ENCODE peak calls at places on chromosomes 16 and 17, in five cellular contexts. One of them, this sample, is unnamed.

GRCh38 chr17:75622771-75623273 is 10.4 kb upstream of the SMIM5 start:
- DNase-seq in adrenal gland: peak; percentile 20
- DNase-seq in stomach: no peak
- DNase-seq in ascending aorta: no peak
- DNase-seq in neural progenitor cell: no peak
- DNase-seq in this sample: no peak

GRCh38 chr16:8519643-8520042 is 70.7 kb downstream of the TMEM114 start:
- DNase-seq in adrenal gland: no peak
- DNase-seq in stomach: no peak
- DNase-seq in ascending aorta: no peak
- DNase-seq in neural progenitor cell: no peak
- DNase-seq in this sample: no peak

GRCh38 chr17:39156491-39156890 is 5.1 kb upstream of the PLXDC1 start:
- DNase-seq in adrenal gland: no peak
- DNase-seq in stomach: no peak
- DNase-seq in ascending aorta: no peak
- DNase-seq in neural progenitor cell: no peak
- DNase-seq in this sample: no peak

GRCh38 chr16:3074860-3075545 is 9.6 kb downstream of the IL32 start:
- DNase-seq in adrenal gland: no peak
- DNase-seq in stomach: peak; percentile 46
- DNase-seq in ascending aorta: no peak
- DNase-seq in neural progenitor cell: no peak
- DNase-seq in this sample: no peak

GRCh38 chr17:50919321-50920040 is 53.3 kb upstream of the TOB1 start:
- DNase-seq in adrenal gland: peak; percentile 86
- DNase-seq in stomach: peak; percentile 96
- DNase-seq in ascending aorta: peak; percentile 77
- DNase-seq in neural progenitor cell: peak; percentile 86
- DNase-seq in this sample: peak; percentile 81

GRCh38 chr16:4947722-4948503 is 10.2 kb upstream of the SEC14L5 start:
- DNase-seq in adrenal gland: no peak
- DNase-seq in stomach: no peak
- DNase-seq in ascending aorta: no peak
- DNase-seq in neural progenitor cell: peak; percentile 92
- DNase-seq in this sample: peak; percentile 64

GRCh38 chr16:70686376-70687171 is 721 bp upstream of the MTSS2 start:
- DNase-seq in adrenal gland: no peak
- DNase-seq in stomach: no peak
- DNase-seq in ascending aorta: no peak
- DNase-seq in neural progenitor cell: no peak
- DNase-seq in this sample: peak; percentile 70

GRCh38 chr17:76709077-76709950 is 1.5 kb downstream of the MXRA7 start:
- DNase-seq in adrenal gland: peak; percentile 79
- DNase-seq in stomach: peak; percentile 50
- DNase-seq in ascending aorta: peak; percentile 88
- DNase-seq in neural progenitor cell: peak; percentile 71
- DNase-seq in this sample: peak; percentile 99

GRCh38 chr16:79400462-79401149 is 199.9 kb downstream of the MAF start:
- DNase-seq in adrenal gland: no peak
- DNase-seq in stomach: peak; percentile 72
- DNase-seq in ascending aorta: no peak
- DNase-seq in neural progenitor cell: no peak
- DNase-seq in this sample: no peak

GRCh38 chr16:11791144-11791828 is 5.8 kb downstream of the ZC3H7A start:
- DNase-seq in adrenal gland: no peak
- DNase-seq in stomach: no peak
- DNase-seq in ascending aorta: no peak
- DNase-seq in neural progenitor cell: peak; percentile 22
- DNase-seq in this sample: no peak

GRCh38 chr16:88282221-88283041 is 100.3 kb upstream of the ZNF469 start:
- DNase-seq in adrenal gland: no peak
- DNase-seq in stomach: no peak
- DNase-seq in ascending aorta: no peak
- DNase-seq in neural progenitor cell: no peak
- DNase-seq in this sample: no peak

GRCh38 chr16:72895951-72896350 is 152.0 kb downstream of the ZFHX3 start:
- DNase-seq in adrenal gland: no peak
- DNase-seq in stomach: no peak
- DNase-seq in ascending aorta: no peak
- DNase-seq in neural progenitor cell: no peak
- DNase-seq in this sample: no peak

DNA sequence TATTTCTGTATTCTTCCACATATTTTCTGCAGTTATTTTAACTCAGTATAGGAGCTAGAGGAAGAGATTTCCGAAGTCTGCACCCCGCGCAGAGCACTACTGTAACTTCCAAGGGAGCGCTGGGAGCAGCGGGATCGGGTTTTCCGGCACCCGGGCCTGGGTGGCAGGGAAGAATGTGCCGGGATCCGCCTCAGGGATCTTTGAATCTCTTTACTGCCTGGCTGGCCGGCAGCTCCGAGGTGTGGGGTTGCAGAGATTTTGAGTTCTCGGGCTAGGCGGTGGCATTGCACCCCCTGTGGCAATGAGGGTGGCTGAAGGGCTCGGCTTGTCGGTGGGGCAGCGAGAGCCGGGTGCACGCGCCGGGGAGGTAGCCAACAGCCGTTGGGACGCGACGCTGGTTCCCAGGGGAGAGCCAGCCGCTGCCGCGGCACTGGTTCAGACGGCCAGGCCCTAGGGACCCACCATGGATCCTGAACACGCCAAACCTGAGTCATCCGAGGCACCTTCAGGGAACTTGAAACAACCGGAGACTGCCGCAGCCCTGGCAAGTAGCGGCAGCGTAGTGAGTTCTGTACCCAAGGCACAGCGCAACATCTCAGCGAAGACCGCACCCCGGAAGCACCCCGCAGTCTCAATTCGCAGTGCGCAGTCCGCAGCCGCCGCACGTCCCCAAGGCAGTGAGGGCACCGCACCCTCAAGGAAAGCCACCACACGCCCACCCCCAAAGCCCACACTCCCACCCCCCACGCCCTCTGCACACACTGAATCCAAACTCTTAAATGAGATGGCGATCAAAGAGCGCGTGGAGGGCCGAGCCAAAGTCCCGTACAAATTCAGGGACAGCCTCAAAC is at the start of gene CMTM1:
- DNase-seq in adrenal gland: no peak
- DNase-seq in stomach: no peak
- DNase-seq in ascending aorta: no peak
- DNase-seq in neural progenitor cell: no peak
- DNase-seq in this sample: no peak
- H3K36me3 ChIP-seq in adrenal gland: no peaks in the 10 kb centered on the region
- H3K36me3 ChIP-seq in stomach: peaks cover 55% of the 10 kb centered on the region
- H3K36me3 ChIP-seq in ascending aorta: peaks cover 22% of the 10 kb centered on the region
- H3K36me3 ChIP-seq in neural progenitor cell: no peaks in the 10 kb centered on the region
- H3K36me3 ChIP-seq in this sample: peaks cover 49% of the 10 kb centered on the region

DNA sequence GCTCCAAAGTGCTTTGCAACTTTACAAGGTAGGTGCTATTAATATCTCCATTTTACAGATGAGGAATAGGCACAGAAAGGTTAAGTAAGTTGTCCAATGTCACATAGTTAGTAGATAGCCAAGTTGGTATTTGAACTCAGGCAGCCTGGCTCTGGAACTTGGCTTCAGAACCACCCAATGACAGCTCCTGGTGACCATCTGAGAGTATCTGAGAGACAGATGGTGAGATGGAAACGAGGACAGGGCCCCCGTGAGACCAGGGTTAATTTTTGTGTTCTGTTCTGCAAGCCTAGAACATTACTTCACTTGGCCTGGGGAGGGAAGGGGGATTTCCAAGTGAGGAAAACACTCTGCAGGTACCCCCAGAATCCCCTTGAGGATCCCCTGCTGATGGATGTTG is 9.8 kb upstream of the TMEM132E start:
- DNase-seq in adrenal gland: no peak
- DNase-seq in stomach: no peak
- DNase-seq in ascending aorta: no peak
- DNase-seq in neural progenitor cell: no peak
- DNase-seq in this sample: no peak
- H3K4me1 ChIP-seq in adrenal gland: peaks cover 8% of the 10 kb centered on the region
- H3K4me1 ChIP-seq in stomach: no peaks in the 10 kb centered on the region
- H3K4me1 ChIP-seq in ascending aorta: no peaks in the 10 kb centered on the region
- H3K4me1 ChIP-seq in neural progenitor cell: peaks cover 7% of the 10 kb centered on the region
- H3K4me1 ChIP-seq in this sample: no peaks in the 10 kb centered on the region

GRCh38 chr17:48915459-48916282 is 7.5 kb downstream of the UBE2Z start:
- DNase-seq in adrenal gland: peak; percentile 64
- DNase-seq in stomach: peak; percentile 31
- DNase-seq in ascending aorta: no peak
- DNase-seq in neural progenitor cell: no peak
- DNase-seq in this sample: no peak
- H3K36me3 ChIP-seq in adrenal gland: no peaks in the 10 kb centered on the region
- H3K36me3 ChIP-seq in stomach: peaks cover 97% of the 10 kb centered on the region
- H3K36me3 ChIP-seq in ascending aorta: peaks cover 80% of the 10 kb centered on the region
- H3K36me3 ChIP-seq in neural progenitor cell: peaks cover 4% of the 10 kb centered on the region
- H3K36me3 ChIP-seq in this sample: peaks cover 81% of the 10 kb centered on the region

GRCh38 chr17:78130080-78130438 is 512 bp upstream of the TMC8 start:
- DNase-seq in adrenal gland: no peak
- DNase-seq in stomach: no peak
- DNase-seq in ascending aorta: no peak
- DNase-seq in neural progenitor cell: no peak
- DNase-seq in this sample: no peak

GRCh38 chr17:78127888-78128615 is 503 bp downstream of the TMC6 start:
- DNase-seq in adrenal gland: no peak
- DNase-seq in stomach: peak; percentile 48
- DNase-seq in ascending aorta: no peak
- DNase-seq in neural progenitor cell: peak; percentile 76
- DNase-seq in this sample: peak; percentile 77

GRCh38 chr17:78130439-78131101 is at the start of gene TMC8:
- DNase-seq in adrenal gland: no peak
- DNase-seq in stomach: peak; percentile 51
- DNase-seq in ascending aorta: no peak
- DNase-seq in neural progenitor cell: no peak
- DNase-seq in this sample: peak; percentile 54

GRCh38 chr17:78128616-78129384 is at the start of gene TMC6:
- DNase-seq in adrenal gland: peak; percentile 28
- DNase-seq in stomach: peak; percentile 74
- DNase-seq in ascending aorta: no peak
- DNase-seq in neural progenitor cell: peak; percentile 74
- DNase-seq in this sample: peak; percentile 77

GRCh38 chr17:78129385-78130079 is 977 bp upstream of the TMC6 start:
- DNase-seq in adrenal gland: no peak
- DNase-seq in stomach: no peak
- DNase-seq in ascending aorta: no peak
- DNase-seq in neural progenitor cell: no peak
- DNase-seq in this sample: no peak
- H3K4me1 ChIP-seq in adrenal gland: peaks cover 47% of the 10 kb centered on the region
- H3K4me1 ChIP-seq in stomach: peaks cover 62% of the 10 kb centered on the region
- H3K4me1 ChIP-seq in ascending aorta: peaks cover 5% of the 10 kb centered on the region
- H3K4me1 ChIP-seq in neural progenitor cell: peaks cover 27% of the 10 kb centered on the region
- H3K4me1 ChIP-seq in this sample: peaks cover 27% of the 10 kb centered on the region

GRCh38 chr17:42202696-42203095 is 8.4 kb upstream of the GHDC start:
- DNase-seq in adrenal gland: no peak
- DNase-seq in stomach: no peak
- DNase-seq in ascending aorta: no peak
- DNase-seq in neural progenitor cell: no peak
- DNase-seq in this sample: no peak

GRCh38 chr17:42203354-42203753 is 9.1 kb upstream of the GHDC start:
- DNase-seq in adrenal gland: no peak
- DNase-seq in stomach: no peak
- DNase-seq in ascending aorta: no peak
- DNase-seq in neural progenitor cell: no peak
- DNase-seq in this sample: no peak

GRCh38 chr17:42200702-42201101 is 6.4 kb upstream of the GHDC start:
- DNase-seq in adrenal gland: peak; percentile 94
- DNase-seq in stomach: peak; percentile 73
- DNase-seq in ascending aorta: no peak
- DNase-seq in neural progenitor cell: no peak
- DNase-seq in this sample: no peak

GRCh38 chr17:42201155-42201772 is 7.0 kb upstream of the GHDC start:
- DNase-seq in adrenal gland: peak; percentile 80
- DNase-seq in stomach: no peak
- DNase-seq in ascending aorta: no peak
- DNase-seq in neural progenitor cell: no peak
- DNase-seq in this sample: no peak

DNA sequence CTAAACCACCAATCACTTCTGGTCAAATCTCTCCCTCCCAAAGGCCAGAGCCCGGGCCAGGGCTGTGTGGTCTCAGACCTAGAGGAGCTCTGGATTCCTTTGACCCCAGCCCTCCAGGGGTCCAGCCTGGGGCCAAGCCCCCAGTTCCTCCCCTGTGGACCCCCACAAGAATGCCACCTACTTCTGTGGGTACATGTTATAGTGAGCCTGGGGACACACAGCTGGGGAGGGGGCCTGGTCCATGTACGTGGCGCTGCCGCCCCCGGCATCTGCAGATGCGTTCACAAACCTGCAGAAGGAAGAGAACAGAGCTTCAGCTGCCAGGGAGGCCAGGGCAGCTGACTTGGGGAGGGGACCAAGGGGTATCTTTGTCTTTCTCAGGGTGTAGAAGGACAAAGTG is 7.9 kb upstream of the GHDC start:
- DNase-seq in adrenal gland: no peak
- DNase-seq in stomach: no peak
- DNase-seq in ascending aorta: no peak
- DNase-seq in neural progenitor cell: no peak
- DNase-seq in this sample: no peak
- H3K36me3 ChIP-seq in adrenal gland: no peaks in the 10 kb centered on the region
- H3K36me3 ChIP-seq in stomach: peaks cover 77% of the 10 kb centered on the region
- H3K36me3 ChIP-seq in ascending aorta: peaks cover 56% of the 10 kb centered on the region
- H3K36me3 ChIP-seq in neural progenitor cell: peaks cover 3% of the 10 kb centered on the region
- H3K36me3 ChIP-seq in this sample: peaks cover 1% of the 10 kb centered on the region